ENCODE peak calls at places on chromosome 6, in four cellular contexts. C is type B pancreatic cell; A is activated CD8-positive, alpha-beta T cell treated with anti-CD3 and anti-CD28 coated beads, Interleukin-2, amount 10 ng/mL, durations not matched to agents 7 days and 5 days; W is HFFc6. P is an unnamed sample.

GRCh38 chr6:111399600-111399999 is 83.4 kb downstream of the REV3L start:
- DNase-seq in C (no peak), A (no peak), W (no peak), P (no peak)

GRCh38 chr6:11653028-11653583 is 115.6 kb downstream of the TMEM170B start:
- DNase-seq in C (no peak), A (peak), W (peak), P (peak)

GRCh38 chr6:158536084-158536890 is 23.6 kb upstream of the TMEM181 start:
- DNase-seq in C (peak), A (peak), W (peak), P (peak)

GRCh38 chr6:48826884-48827701 is 636.0 kb downstream of the MMUT start:
- DNase-seq in C (no peak), A (no peak), W (peak), P (peak)

GRCh38 chr6:105805581-105806023 is 280.5 kb upstream of the PRDM1 start:
- DNase-seq in C (no peak), A (no peak), W (peak), P (peak)

GRCh38 chr6:13681305-13682061 is 30.2 kb downstream of the RANBP9 start:
- DNase-seq in C (no peak), A (no peak), W (no peak), P (no peak)

GRCh38 chr6:138473144-138473543 is 26.1 kb downstream of the NHSL1 start:
- DNase-seq in C (no peak), A (no peak), W (no peak), P (no peak)

GRCh38 chr6:122609881-122610689 is at the start of gene PKIB:
- DNase-seq in C (peak), A (peak), W (peak), P (peak)

GRCh38 chr6:7996538-7997225 is 67.5 kb downstream of the BLOC1S5 start:
- DNase-seq in C (no peak), A (no peak), W (peak), P (peak)

GRCh38 chr6:37038297-37039198 is 33.1 kb downstream of the FGD2 start:
- DNase-seq in C (no peak), A (no peak), W (no peak), P (no peak)

GRCh38 chr6:5851261-5851757 is 155.4 kb downstream of the NRN1 start:
- DNase-seq in C (no peak), A (peak), W (no peak), P (peak)

P was measured in foreskin fibroblast.